ENCODE peak calls at places on chromosomes 12 and 14, in six cellular contexts. Y, N, U, R, L and H are unnamed samples. For H3K4me1, the result is how much of the 10 kb centered on the place peaks cover.

GRCh38 chr12:34335819-34336262 is 313.5 kb downstream of the ALG10 start:
- DNase-seq in Y (no peak), N (no peak), U (no peak), R (no peak), L (no peak), H (no peak)

GRCh38 chr12:473863-474577 is 14.3 kb downstream of the B4GALNT3 start:
- DNase-seq in Y (no peak), N (no peak), U (no peak), R (no peak), L (no peak), H (no peak)

GRCh38 chr12:131049002-131049401 is 95.3 kb downstream of the ADGRD1 start:
- DNase-seq in Y (no peak), N (no peak), U (no peak), R (no peak), L (no peak), H (no peak)

GRCh38 chr12:51160814-51161459 is 12.0 kb downstream of the TFCP2 start:
- DNase-seq in Y (no peak), N (peak), U (peak), R (no peak), L (no peak), H (peak)

GRCh38 chr14:50335389-50335788 is 23.3 kb downstream of the DMAC2L start:
- DNase-seq in Y (no peak), N (peak), U (peak), R (no peak), L (no peak), H (peak)

GRCh38 chr14:91144425-91145145 is 30.7 kb downstream of the DGLUCY start:
- DNase-seq in Y (no peak), N (peak), U (peak), R (no peak), L (no peak), H (peak)

GRCh38 chr12:27623645-27624044 is 72.6 kb upstream of the REP15 start:
- DNase-seq in Y (no peak), N (peak), U (no peak), R (no peak), L (no peak), H (no peak)

GRCh38 chr12:43648636-43649035 is 96.6 kb upstream of the ADAMTS20 start:
- DNase-seq in Y (no peak), N (no peak), U (no peak), R (no peak), L (no peak), H (no peak)

GRCh38 chr14:47008732-47009131 is 357.2 kb upstream of the RPL10L start:
- DNase-seq in Y (no peak), N (no peak), U (no peak), R (no peak), L (no peak), H (no peak)

GRCh38 chr14:58488550-58488949 is 61.0 kb downstream of the KIAA0586 start:
- DNase-seq in Y (no peak), N (peak), U (peak), R (peak), L (no peak), H (peak)

GRCh38 chr14:100488057-100488456 is 99.2 kb downstream of the BEGAIN start:
- DNase-seq in Y (no peak), N (no peak), U (no peak), R (no peak), L (no peak), H (no peak)

GRCh38 chr12:53543539-53543938 is 36.3 kb upstream of the NPFF start:
- DNase-seq in Y (no peak), N (peak), U (peak), R (peak), L (no peak), H (peak)

GRCh38 chr14:34465069-34465859 is 3.2 kb upstream of the SPTSSA start:
- DNase-seq in Y (no peak), N (peak), U (peak), R (peak), L (no peak), H (peak)

GRCh38 chr12:73308747-73309146 is 1036.6 kb downstream of the TRHDE start:
- DNase-seq in Y (no peak), N (no peak), U (no peak), R (no peak), L (no peak), H (no peak)

GRCh38 chr14:74506408-74506807 is 12.8 kb downstream of the ISCA2 start:
- DNase-seq in Y (no peak), N (no peak), U (no peak), R (no peak), L (no peak), H (no peak)

GRCh38 chr12:40864891-40865290 is 172.7 kb downstream of the CNTN1 start:
- DNase-seq in Y (no peak), N (no peak), U (no peak), R (no peak), L (no peak), H (no peak)

GRCh38 chr12:121980211-121980891 is 41.3 kb upstream of the BCL7A start:
- DNase-seq in Y (no peak), N (peak), U (no peak), R (no peak), L (no peak), H (no peak)

GRCh38 chr12:122064034-122064777 is 14.3 kb upstream of the MLXIP start:
- DNase-seq in Y (peak), N (peak), U (peak), R (peak), L (no peak), H (peak)

GRCh38 chr12:49126852-49127763 is 4.1 kb downstream of the TUBA1B start:
- DNase-seq in Y (no peak), N (peak), U (no peak), R (no peak), L (no peak), H (peak)

GRCh38 chr12:57738661-57739237 is at the start of gene AGAP2:
- DNase-seq in Y (no peak), N (peak), U (no peak), R (no peak), L (no peak), H (peak)

GRCh38 chr12:25825494-25825893 is 133.0 kb upstream of the RASSF8 start:
- DNase-seq in Y (no peak), N (no peak), U (no peak), R (no peak), L (no peak), H (no peak)

GRCh38 chr14:102588821-102589220 is 3.6 kb upstream of the RCOR1 start:
- DNase-seq in Y (no peak), N (no peak), U (no peak), R (no peak), L (no peak), H (no peak)

GRCh38 chr12:12349711-12350665 is at the start of gene MANSC1:
- DNase-seq in Y (peak), N (peak), U (peak), R (peak), L (no peak), H (peak)

GRCh38 chr14:68598621-68599447 is 194.0 kb downstream of the ZFP36L1 start:
- DNase-seq in Y (peak), N (peak), U (peak), R (no peak), L (no peak), H (no peak)

GRCh38 chr12:98870521-98870920 is 225.4 kb downstream of the APAF1 start:
- DNase-seq in Y (no peak), N (no peak), U (no peak), R (no peak), L (no peak), H (peak)

GRCh38 chr14:57486767-57487379 is 6.8 kb downstream of the CCDC198 start:
- DNase-seq in Y (no peak), N (peak), U (peak), R (peak), L (no peak), H (peak)

GRCh38 chr12:40473979-40474378 is 218.3 kb upstream of the CNTN1 start:
- DNase-seq in Y (no peak), N (no peak), U (no peak), R (no peak), L (no peak), H (peak)

GRCh38 chr12:109760031-109760929 is 46.7 kb downstream of the FAM222A start:
- DNase-seq in Y (no peak), N (no peak), U (no peak), R (no peak), L (no peak), H (no peak)

GRCh38 chr14:99300190-99300589 is 28.2 kb upstream of the BCL11B start:
- DNase-seq in Y (no peak), N (no peak), U (no peak), R (no peak), L (no peak), H (no peak)

GRCh38 chr12:73514672-73515071 is 1023.0 kb upstream of the ATXN7L3B start:
- DNase-seq in Y (no peak), N (no peak), U (no peak), R (no peak), L (no peak), H (peak)

GRCh38 chr12:128266086-128266485 is 884 bp upstream of the TMEM132C start:
- DNase-seq in Y (no peak), N (no peak), U (no peak), R (no peak), L (no peak), H (no peak)

GRCh38 chr12:94640134-94640928 is 10.0 kb downstream of the TMCC3 start:
- DNase-seq in Y (peak), N (peak), U (peak), R (peak), L (no peak), H (no peak)

GRCh38 chr14:24605435-24606190 is 3.9 kb downstream of the GZMH start:
- DNase-seq in Y (no peak), N (peak), U (no peak), R (peak), L (no peak), H (peak)

GRCh38 chr14:82710257-82710841 is 1176.7 kb upstream of the SEL1L start:
- DNase-seq in Y (peak), N (peak), U (peak), R (peak), L (no peak), H (peak)

GRCh38 chr12:52455818-52456217 is 3.9 kb upstream of the KRT6B start:
- DNase-seq in Y (peak), N (no peak), U (peak), R (no peak), L (no peak), H (no peak)

GRCh38 chr14:51653096-51653814 is 1.5 kb downstream of the FRMD6 start:
- DNase-seq in Y (peak), N (peak), U (peak), R (peak), L (no peak), H (peak)

DNA sequence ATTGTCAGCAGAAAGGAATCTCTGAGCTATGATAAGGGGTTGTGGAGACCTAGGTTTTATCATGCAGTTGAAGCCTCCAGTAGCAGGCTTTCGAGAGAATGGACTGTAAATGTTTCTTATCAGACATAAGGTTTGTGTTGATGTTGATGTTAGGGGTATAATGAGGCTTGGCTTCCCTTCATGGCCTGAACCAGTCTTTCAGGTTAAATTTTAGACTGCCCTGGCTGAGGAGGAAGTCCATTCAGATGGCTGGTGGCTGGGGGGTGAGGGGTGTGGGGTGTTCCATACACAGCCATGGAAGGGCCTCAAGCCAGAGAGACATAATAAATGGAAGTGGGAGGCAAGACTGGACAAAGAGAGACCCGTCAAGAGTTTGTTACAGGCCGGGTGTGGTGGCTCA is 65.1 kb downstream of the IRF2BPL start:
- DNase-seq in Y (peak), N (no peak), U (no peak), R (no peak), L (no peak), H (no peak)
- H3K4me1 ChIP-seq in Y (half or more), N (under half), U (under half), R (under half), L (under half), H (under half)

GRCh38 chr14:79712302-79712950 is 498.9 kb downstream of the DIO2 start:
- DNase-seq in Y (no peak), N (no peak), U (no peak), R (no peak), L (no peak), H (no peak)
- H3K27ac ChIP-seq in Y (no peak), N (no peak), U (no peak), R (no peak), L (peak), H (no peak)

GRCh38 chr14:29028973-29029582 is 262.5 kb downstream of the FOXG1 start:
- DNase-seq in Y (no peak), N (no peak), U (peak), R (no peak), L (no peak), H (no peak)

GRCh38 chr14:29030121-29030520 is 263.5 kb downstream of the FOXG1 start:
- DNase-seq in Y (no peak), N (no peak), U (no peak), R (no peak), L (no peak), H (no peak)

GRCh38 chr14:29035129-29035528 is 268.5 kb downstream of the FOXG1 start:
- DNase-seq in Y (no peak), N (no peak), U (no peak), R (no peak), L (no peak), H (no peak)

GRCh38 chr14:29030970-29031369 is 264.4 kb downstream of the FOXG1 start:
- DNase-seq in Y (no peak), N (no peak), U (no peak), R (no peak), L (no peak), H (no peak)
- TF ChIP-seq EZH2 in Y (no peak), N (no peak), U (no peak), R (no peak), L (no peak), H (no peak)

GRCh38 chr12:32343496-32343895 is 55.9 kb upstream of the FGD4 start:
- DNase-seq in Y (no peak), N (no peak), U (no peak), R (no peak), L (no peak), H (no peak)
- H3K4me1 ChIP-seq in Y (under half), N (under half), U (under half), R (under half), L (under half), H (under half)